ENCODE peak calls at places on chromosome 4, in five cellular contexts. D, Y, X, A and K are unnamed samples.
A peak's percentile ranks its signal among the peaks of the same experiment; 100 is the strongest.

GRCh38 chr4:3322059-3322550 is 29.3 kb downstream of the RGS12 start:
- DNase-seq in X (no peak), Y (no peak), A (no peak), D (no peak), K (no peak)

GRCh38 chr4:102439835-102440234 is 61.3 kb upstream of the NFKB1 start:
- DNase-seq in X (peak; percentile 24), A (no peak), Y (no peak), D (peak; percentile 11), K (no peak)

GRCh38 chr4:81314196-81314896 is 99.3 kb upstream of the PRKG2 start:
- DNase-seq in D (no peak), Y (no peak), X (peak; percentile 17), A (no peak), K (no peak)

GRCh38 chr4:138095378-138095777 is 146.8 kb downstream of the SLC7A11 start:
- DNase-seq in A (no peak), X (no peak), Y (no peak), D (no peak), K (no peak)

GRCh38 chr4:3229964-3230363 is 19.0 kb upstream of the MSANTD1 start:
- DNase-seq in X (no peak), A (no peak), D (no peak), Y (no peak), K (no peak)

GRCh38 chr4:102036619-102037376 is 246.3 kb downstream of the BANK1 start:
- DNase-seq in X (no peak), Y (no peak), A (no peak), D (no peak), K (peak; percentile 97)

GRCh38 chr4:180665994-180666818 is 1577.0 kb upstream of the TENM3 start:
- DNase-seq in Y (peak; percentile 36), A (peak; percentile 40), X (no peak), D (peak; percentile 86), K (peak; percentile 74)

GRCh38 chr4:139666735-139667266 is 1.2 kb downstream of the MGST2 start:
- DNase-seq in X (no peak), A (peak; percentile 27), D (no peak), Y (no peak), K (peak; percentile 73)

GRCh38 chr4:140865253-140865652 is 109.1 kb upstream of the TBC1D9 start:
- DNase-seq in Y (no peak), A (no peak), D (no peak), X (no peak), K (no peak)

GRCh38 chr4:25141592-25141991 is 18.7 kb downstream of the SEPSECS start:
- DNase-seq in Y (no peak), D (no peak), A (no peak), X (no peak), K (no peak)

GRCh38 chr4:31100551-31100950 is 380.4 kb downstream of the PCDH7 start:
- DNase-seq in X (no peak), A (no peak), Y (no peak), D (no peak), K (no peak)

GRCh38 chr4:33467291-33467690 is 2747.1 kb downstream of the PCDH7 start:
- DNase-seq in A (no peak), Y (no peak), X (no peak), D (peak; percentile 8), K (no peak)

GRCh38 chr4:77994194-77994721 is 62.9 kb upstream of the FRAS1 start:
- DNase-seq in X (no peak), A (no peak), D (peak; percentile 64), Y (peak; percentile 41), K (peak; percentile 22)

GRCh38 chr4:149980941-149981340 is 97.3 kb upstream of the DCLK2 start:
- DNase-seq in D (peak; percentile 64), Y (peak; percentile 28), A (no peak), X (no peak), K (peak; percentile 68)

GRCh38 chr4:172514011-172514410 is 654.6 kb upstream of the GALNT7 start:
- DNase-seq in A (no peak), Y (no peak), D (no peak), X (no peak), K (no peak)

GRCh38 chr4:136934601-136935000 is 597.7 kb downstream of the PCDH18 start:
- DNase-seq in X (no peak), D (no peak), A (no peak), Y (no peak), K (no peak)

GRCh38 chr4:106063009-106063408 is 167.7 kb downstream of the NPNT start:
- DNase-seq in A (no peak), X (no peak), D (no peak), Y (no peak), K (no peak)

GRCh38 chr4:122584517-122584916 is 36.3 kb downstream of the IL21 start:
- DNase-seq in D (peak; percentile 95), A (no peak), X (no peak), Y (peak; percentile 24), K (no peak)

GRCh38 chr4:1249731-1250526 is 999 bp upstream of the CTBP1 start:
- DNase-seq in D (no peak), A (no peak), X (no peak), Y (peak; percentile 85), K (no peak)

GRCh38 chr4:19756661-19757060 is 495.0 kb upstream of the SLIT2 start:
- DNase-seq in Y (no peak), X (no peak), D (no peak), A (no peak), K (no peak)

GRCh38 chr4:149746281-149746680 is 69.4 kb downstream of the IQCM start:
- DNase-seq in X (no peak), A (no peak), Y (no peak), D (no peak), K (no peak)

GRCh38 chr4:20279381-20279780 is 27.7 kb downstream of the SLIT2 start:
- DNase-seq in D (no peak), X (no peak), Y (no peak), A (no peak), K (no peak)

GRCh38 chr4:182310316-182310715 is 67.1 kb downstream of the TENM3 start:
- DNase-seq in X (no peak), A (no peak), D (no peak), Y (no peak), K (no peak)

GRCh38 chr4:44661940-44662622 is 10.7 kb upstream of the YIPF7 start:
- DNase-seq in Y (no peak), A (no peak), X (no peak), D (peak; percentile 4), K (no peak)

GRCh38 chr4:77453911-77454310 is 151.7 kb upstream of the CXCL13 start:
- DNase-seq in X (no peak), A (no peak), Y (no peak), D (no peak), K (no peak)

GRCh38 chr4:23888421-23889319 is 1.2 kb downstream of the PPARGC1A start:
- DNase-seq in Y (no peak), A (no peak), D (peak; percentile 48), X (no peak), K (peak; percentile 60)

GRCh38 chr4:52659016-52659721 is at the start of gene USP46:
- DNase-seq in D (peak; percentile 64), A (peak; percentile 73), X (peak; percentile 49), Y (peak; percentile 95), K (peak; percentile 65)

GRCh38 chr4:26163425-26164362 is 157.1 kb upstream of the RBPJ start:
- DNase-seq in Y (no peak), X (no peak), A (no peak), D (no peak), K (peak; percentile 83)

GRCh38 chr4:176791591-176792347 is 953 bp downstream of the VEGFC start:
- DNase-seq in Y (peak; percentile 33), D (peak; percentile 59), A (no peak), X (no peak), K (no peak)

GRCh38 chr4:8651661-8652180 is 59.2 kb downstream of the CPZ start:
- DNase-seq in A (no peak), Y (no peak), X (no peak), D (no peak), K (no peak)

GRCh38 chr4:102449751-102450352 is 51.3 kb upstream of the NFKB1 start:
- DNase-seq in X (peak; percentile 54), A (peak; percentile 44), D (peak; percentile 77), Y (peak; percentile 58), K (peak; percentile 80)

GRCh38 chr4:8538703-8539567 is 41.3 kb upstream of the GPR78 start:
- DNase-seq in A (no peak), D (no peak), Y (no peak), X (no peak), K (no peak)